ENCODE peak calls at places on chromosomes 13 and 19, in four cellular contexts. X, D, E and U are unnamed samples.

GRCh38 chr19:10450853-10451609 is 30.7 kb downstream of the PDE4A start:
- DNase-seq in E (no peak), X (no peak), D (no peak), U (peak)

GRCh38 chr13:114044486-114044885 is 70.6 kb upstream of the C13orf46 start:
- DNase-seq in X (no peak), D (no peak), E (peak), U (no peak)

GRCh38 chr13:26619321-26619720 is 61.8 kb downstream of the WASF3 start:
- DNase-seq in X (no peak), D (no peak), E (no peak), U (no peak)

GRCh38 chr13:77729502-77730221 is 32.2 kb downstream of the SLAIN1 start:
- DNase-seq in E (no peak), D (no peak), X (no peak), U (no peak)

GRCh38 chr13:83691966-83692365 is 190.3 kb downstream of the SLITRK1 start:
- DNase-seq in D (no peak), E (no peak), X (no peak), U (no peak)

GRCh38 chr13:89628567-89628966 is 1718.9 kb upstream of the MIR17HG start:
- DNase-seq in D (no peak), X (no peak), E (no peak), U (no peak)

GRCh38 chr13:110419391-110419791 is 112.3 kb downstream of the COL4A2 start:
- DNase-seq in D (no peak), E (peak), X (no peak), U (no peak)

GRCh38 chr19:35462476-35462953 is 14.5 kb downstream of the FFAR2 start:
- DNase-seq in D (no peak), X (no peak), E (no peak), U (peak)

GRCh38 chr13:44219808-44220544 is 153.6 kb upstream of the SERP2 start:
- DNase-seq in X (no peak), D (no peak), E (no peak), U (no peak)

GRCh38 chr19:47032171-47032811 is 12.7 kb downstream of the NPAS1 start:
- DNase-seq in E (no peak), X (peak), D (peak), U (peak)

GRCh38 chr19:29622191-29623070 is 16.3 kb downstream of the POP4 start:
- DNase-seq in E (no peak), D (peak), X (no peak), U (peak)

GRCh38 chr19:5394907-5395505 is 54.4 kb upstream of the PTPRS start:
- DNase-seq in D (no peak), X (no peak), E (no peak), U (no peak)

GRCh38 chr13:95643814-95644598 is 500 bp downstream of the DZIP1 start:
- DNase-seq in E (no peak), X (no peak), D (peak), U (no peak)

GRCh38 chr19:46733693-46734240 is 12.1 kb upstream of the FKRP start:
- DNase-seq in D (peak), E (no peak), X (no peak), U (no peak)

GRCh38 chr13:100235311-100235901 is 146.5 kb downstream of the PCCA start:
- DNase-seq in E (no peak), X (peak), D (no peak), U (no peak)

GRCh38 chr13:39463611-39464010 is 139.4 kb downstream of the LHFPL6 start:
- DNase-seq in X (no peak), D (no peak), E (no peak), U (no peak)

GRCh38 chr13:113398963-113399754 is 35.2 kb upstream of the GRTP1 start:
- DNase-seq in E (no peak), X (no peak), D (no peak), U (no peak)

GRCh38 chr13:50907781-50908180 is 1.8 kb upstream of the RNASEH2B start:
- DNase-seq in D (no peak), E (no peak), X (no peak), U (no peak)

GRCh38 chr13:98851276-98851675 is 98.8 kb upstream of the SLC15A1 start:
- DNase-seq in X (no peak), D (no peak), E (no peak), U (no peak)

GRCh38 chr13:44747179-44747578 is 171.0 kb upstream of the TSC22D1 start:
- DNase-seq in D (no peak), X (no peak), E (no peak), U (no peak)

GRCh38 chr13:106186366-106187030 is 349.0 kb downstream of the EFNB2 start:
- DNase-seq in X (no peak), D (no peak), E (no peak), U (no peak)

GRCh38 chr13:27269114-27269665 is 1.4 kb upstream of the RASL11A start:
- DNase-seq in X (no peak), D (no peak), E (no peak), U (no peak)

GRCh38 chr19:14886032-14886431 is at the start of gene OR7A17:
- DNase-seq in X (no peak), E (no peak), D (no peak), U (no peak)

GRCh38 chr19:14889994-14890393 is 4.1 kb upstream of the OR7A17 start:
- DNase-seq in X (no peak), E (no peak), D (no peak), U (no peak)

GRCh38 chr19:14890616-14891379 is 4.9 kb upstream of the OR7A17 start:
- DNase-seq in E (no peak), D (no peak), X (no peak), U (peak)
- TF ChIP-seq POLR2AphosphoS5 in E (no peak), D (no peak), X (no peak), U (no peak)

DNA sequence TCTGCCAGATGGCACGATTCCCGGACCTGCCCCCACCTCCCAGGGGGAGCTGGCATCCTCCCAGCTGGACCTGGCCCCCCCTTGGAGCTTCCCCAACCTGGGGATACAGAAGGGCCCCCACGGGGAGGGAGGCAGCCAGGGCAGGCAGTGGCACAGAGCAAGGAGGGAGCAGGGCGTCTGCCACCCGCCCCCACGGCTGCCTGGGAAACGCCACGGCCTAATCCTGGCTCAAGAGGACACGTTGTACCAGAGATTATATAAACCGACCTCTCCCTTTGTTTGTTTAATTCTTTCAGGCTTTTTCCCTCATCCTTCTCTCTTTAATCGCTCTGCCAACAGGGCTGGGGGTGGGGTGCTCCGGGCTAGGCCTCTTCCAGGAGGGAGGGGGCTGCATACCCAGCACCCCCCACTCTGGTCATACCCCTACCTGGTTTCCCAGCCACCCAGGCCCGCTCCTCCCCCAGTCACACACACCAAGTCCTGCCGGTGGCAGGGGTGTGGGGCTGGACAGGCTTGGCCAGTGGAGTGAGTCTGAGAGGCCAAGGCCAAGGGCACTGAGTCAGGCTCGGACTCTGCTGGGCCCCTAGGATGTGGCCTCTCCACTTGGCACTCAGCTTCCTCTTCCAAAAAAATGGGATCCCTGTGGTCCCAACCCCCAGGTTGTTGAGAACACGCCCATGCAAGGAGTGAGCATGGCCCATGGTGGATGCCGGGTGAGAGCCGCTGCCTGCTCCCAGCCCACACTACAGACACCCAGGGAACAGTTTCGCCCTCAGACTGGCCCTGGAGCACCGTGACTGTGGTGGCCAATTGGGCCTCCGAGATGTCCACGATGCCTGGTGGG is 29.5 kb upstream of the NFIC start:
- DNase-seq in X (no peak), D (no peak), E (peak), U (peak)
- TF ChIP-seq POLR2A in X (no peak), D (no peak), E (peak), U (peak)

DNA sequence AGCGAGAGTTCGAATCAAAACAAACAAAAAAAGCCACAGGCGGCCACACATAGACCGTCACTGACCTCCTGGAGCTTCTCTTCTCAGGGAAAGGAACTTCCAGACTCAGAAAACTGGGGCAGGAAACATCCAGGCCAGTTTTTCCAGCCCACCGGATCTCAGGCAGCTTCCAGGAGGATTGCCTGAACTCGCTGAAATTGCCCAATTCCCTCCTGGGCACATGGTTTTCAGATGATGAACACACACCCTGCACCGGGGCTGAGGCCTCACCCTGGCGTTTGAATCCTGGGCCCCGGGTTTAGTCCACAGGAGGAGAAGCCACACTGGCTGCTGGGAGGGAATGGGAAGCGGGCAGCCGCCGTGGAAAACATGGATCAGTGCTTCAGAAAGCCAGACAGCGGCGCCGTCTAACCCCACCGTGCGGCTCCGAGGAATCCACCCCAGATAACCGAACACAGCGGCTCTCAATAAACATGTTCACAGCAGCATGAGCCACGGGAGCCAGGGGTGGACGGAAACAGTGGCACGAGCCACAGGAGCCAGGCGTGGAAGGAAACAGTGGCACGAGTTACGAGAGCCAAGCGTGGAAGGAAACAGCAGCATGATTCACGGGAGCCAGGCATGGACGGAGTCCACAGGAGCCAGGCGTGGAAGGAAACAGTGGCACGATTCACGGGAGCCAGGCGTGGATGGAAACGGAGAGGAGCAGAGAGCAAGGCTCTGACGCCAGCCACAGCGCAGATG is 18.2 kb upstream of the PTBP1 start:
- DNase-seq in E (peak), D (no peak), X (no peak), U (peak)
- TF ChIP-seq POLR2AphosphoS5 in E (peak), D (no peak), X (no peak), U (no peak)

DNA sequence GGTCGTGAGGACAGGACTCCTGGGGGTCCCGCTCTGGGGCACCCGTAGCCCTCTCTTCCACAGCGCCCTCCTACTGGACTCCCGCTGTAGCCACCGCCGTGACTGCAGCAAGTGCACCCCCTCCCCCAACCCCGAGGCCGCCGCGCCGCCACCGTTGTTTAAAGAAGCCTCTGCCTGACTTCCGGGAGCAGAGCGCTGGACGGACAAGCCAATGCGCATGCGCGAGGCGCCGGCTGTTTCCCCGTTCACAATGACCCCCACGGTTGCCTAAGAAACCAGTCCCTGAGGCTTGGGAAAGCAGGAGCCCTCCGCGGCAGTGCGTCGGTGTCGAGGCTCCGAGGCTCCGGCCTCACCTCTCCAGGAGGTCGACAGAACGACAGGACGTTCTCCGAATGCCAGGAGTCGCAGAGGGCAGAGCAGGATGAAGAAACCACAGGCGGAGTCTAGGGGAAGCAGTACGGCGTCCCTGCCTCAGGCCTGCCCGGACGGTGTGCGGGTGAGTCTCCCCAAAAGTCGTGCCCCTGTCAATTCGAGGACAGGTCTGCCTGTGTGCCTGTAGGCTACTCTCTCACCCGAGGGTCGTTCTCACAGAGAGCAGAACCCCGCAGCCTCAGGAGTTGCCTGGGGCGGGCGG is 70.5 kb upstream of the ZNF420 start:
- DNase-seq in E (peak), X (no peak), D (peak), U (peak)
- TF ChIP-seq POLR2A in E (no peak), X (no peak), D (no peak), U (no peak)

DNA sequence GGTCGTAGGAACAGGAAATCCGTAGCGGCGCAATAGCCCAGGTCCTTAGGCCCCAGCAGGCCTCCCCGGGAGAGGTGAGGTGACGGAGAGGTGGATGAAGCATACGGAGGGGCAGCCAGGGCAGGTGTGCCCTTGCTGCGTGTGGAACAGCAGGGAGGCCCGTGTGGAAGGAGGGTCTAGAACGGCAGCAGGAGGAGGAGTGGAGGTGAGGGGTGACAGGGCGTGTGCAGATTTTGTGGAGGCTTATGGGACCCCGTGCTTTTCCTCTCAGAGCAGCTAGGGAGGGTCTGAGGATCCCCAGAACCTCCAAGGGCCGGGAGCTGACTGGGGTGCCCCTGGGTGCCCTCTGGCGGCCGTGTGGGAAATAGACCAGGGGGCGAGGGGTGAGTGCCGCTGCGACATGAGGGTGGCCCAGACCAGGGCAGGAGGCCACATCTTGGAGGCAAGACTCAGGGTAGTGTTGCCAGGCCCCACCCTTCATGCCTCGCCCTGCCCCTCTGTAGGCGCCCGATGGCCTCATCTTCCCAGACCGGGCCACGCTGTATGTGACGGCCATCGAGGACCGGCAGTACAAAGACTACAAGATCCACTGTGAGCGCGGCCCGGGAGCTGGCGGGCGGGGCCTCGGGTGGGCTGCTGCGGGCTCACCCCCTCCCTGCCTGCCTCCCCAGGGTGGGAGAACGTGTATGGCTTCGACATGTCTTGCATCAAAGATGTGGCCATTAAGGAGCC is 5.0 kb upstream of the ADM5 start:
- DNase-seq in E (no peak), D (no peak), X (no peak), U (no peak)
- TF ChIP-seq POLR2AphosphoS5 in E (no peak), D (no peak), X (no peak), U (no peak)

GRCh38 chr19:13070425-13071140 is 32.1 kb downstream of the LYL1 start:
- DNase-seq in X (no peak), D (no peak), E (no peak), U (no peak)

GRCh38 chr19:13066933-13067831 is 35.5 kb downstream of the LYL1 start:
- DNase-seq in E (no peak), D (no peak), X (no peak), U (peak)

GRCh38 chr19:13068064-13068807 is 34.4 kb downstream of the LYL1 start:
- DNase-seq in D (no peak), E (no peak), X (no peak), U (no peak)

GRCh38 chr19:13071444-13072205 is 31.0 kb downstream of the LYL1 start:
- DNase-seq in D (no peak), X (no peak), E (no peak), U (no peak)

GRCh38 chr19:13069415-13070369 is 33.0 kb downstream of the LYL1 start:
- DNase-seq in D (no peak), X (no peak), E (no peak), U (no peak)
- TF ChIP-seq POLR2A in D (no peak), X (no peak), E (no peak), U (no peak)

GRCh38 chr13:68081051-68081450 is 850.9 kb upstream of the PCDH9 start:
- DNase-seq in E (no peak), D (no peak), X (no peak), U (no peak)
- TF ChIP-seq POLR2AphosphoS5 in E (no peak), D (no peak), X (no peak), U (no peak)

GRCh38 chr13:79815041-79815440 is 334.1 kb downstream of the NDFIP2 start:
- DNase-seq in D (no peak), X (no peak), E (no peak), U (no peak)
- TF ChIP-seq POLR2A in D (no peak), X (no peak), E (no peak), U (no peak)

GRCh38 chr19:50414850-50415660 is 3.7 kb upstream of the SPIB start:
- DNase-seq in D (peak), X (peak), E (peak), U (peak)

GRCh38 chr19:50413531-50413930 is 5.2 kb upstream of the SPIB start:
- DNase-seq in E (no peak), X (no peak), D (peak), U (no peak)

GRCh38 chr19:50413096-50413495 is 5.6 kb upstream of the SPIB start:
- DNase-seq in E (no peak), D (no peak), X (no peak), U (no peak)

GRCh38 chr19:50410109-50410508 is 8.6 kb upstream of the SPIB start:
- DNase-seq in D (no peak), X (no peak), E (no peak), U (no peak)

GRCh38 chr19:50412419-50412818 is 6.3 kb upstream of the SPIB start:
- DNase-seq in X (no peak), D (no peak), E (no peak), U (no peak)
- TF ChIP-seq POLR2AphosphoS5 in X (no peak), D (no peak), E (no peak), U (no peak)